ENCODE peak calls at places on chromosomes 2 and 18, in seven cellular contexts. One of them, this sample, is unnamed.

GRCh38 chr2:74865770-74866674 is 32.1 kb downstream of the HK2 start:
- DNase-seq in uterus: no peak
- DNase-seq in prostate gland: no peak
- DNase-seq in CD8-positive, alpha-beta T cell: no peak
- DNase-seq in GM06990: no peak
- DNase-seq in astrocyte: no peak
- DNase-seq in PC-3: peak; percentile 78
- DNase-seq in this sample: no peak

GRCh38 chr2:172439911-172440310 is 12.5 kb downstream of the ITGA6 start:
- DNase-seq in uterus: no peak
- DNase-seq in prostate gland: no peak
- DNase-seq in CD8-positive, alpha-beta T cell: no peak
- DNase-seq in GM06990: no peak
- DNase-seq in astrocyte: no peak
- DNase-seq in PC-3: no peak
- DNase-seq in this sample: no peak

GRCh38 chr2:142716463-142717242 is 160.8 kb upstream of the KYNU start:
- DNase-seq in uterus: no peak
- DNase-seq in prostate gland: no peak
- DNase-seq in CD8-positive, alpha-beta T cell: no peak
- DNase-seq in GM06990: no peak
- DNase-seq in astrocyte: peak; percentile 78
- DNase-seq in PC-3: no peak
- DNase-seq in this sample: no peak

GRCh38 chr18:43571078-43571689 is 293.9 kb upstream of the SYT4 start:
- DNase-seq in uterus: peak; percentile 33
- DNase-seq in prostate gland: peak; percentile 18
- DNase-seq in CD8-positive, alpha-beta T cell: no peak
- DNase-seq in GM06990: no peak
- DNase-seq in astrocyte: peak; percentile 7
- DNase-seq in PC-3: peak; percentile 59
- DNase-seq in this sample: peak; percentile 29

GRCh38 chr2:230184727-230185578 is 34.8 kb downstream of the SP110 start:
- DNase-seq in uterus: no peak
- DNase-seq in prostate gland: no peak
- DNase-seq in CD8-positive, alpha-beta T cell: no peak
- DNase-seq in GM06990: no peak
- DNase-seq in astrocyte: peak; percentile 55
- DNase-seq in PC-3: no peak
- DNase-seq in this sample: no peak

GRCh38 chr2:126482582-126483464 is 173.1 kb upstream of the GYPC start:
- DNase-seq in uterus: no peak
- DNase-seq in prostate gland: no peak
- DNase-seq in CD8-positive, alpha-beta T cell: no peak
- DNase-seq in GM06990: no peak
- DNase-seq in astrocyte: no peak
- DNase-seq in PC-3: peak; percentile 10
- DNase-seq in this sample: no peak

GRCh38 chr18:27428120-27428519 is 243.0 kb upstream of the CHST9 start:
- DNase-seq in uterus: no peak
- DNase-seq in prostate gland: no peak
- DNase-seq in CD8-positive, alpha-beta T cell: no peak
- DNase-seq in GM06990: no peak
- DNase-seq in astrocyte: no peak
- DNase-seq in PC-3: peak; percentile 46
- DNase-seq in this sample: no peak

GRCh38 chr2:141611-142010 is 95.3 kb upstream of the FAM110C start:
- DNase-seq in uterus: no peak
- DNase-seq in prostate gland: peak; percentile 10
- DNase-seq in CD8-positive, alpha-beta T cell: no peak
- DNase-seq in GM06990: no peak
- DNase-seq in astrocyte: no peak
- DNase-seq in PC-3: no peak
- DNase-seq in this sample: no peak

GRCh38 chr2:120398961-120399888 is 53.3 kb downstream of the INHBB start:
- DNase-seq in uterus: no peak
- DNase-seq in prostate gland: no peak
- DNase-seq in CD8-positive, alpha-beta T cell: no peak
- DNase-seq in GM06990: no peak
- DNase-seq in astrocyte: no peak
- DNase-seq in PC-3: peak; percentile 98
- DNase-seq in this sample: no peak

GRCh38 chr2:201522965-201523364 is 71.4 kb downstream of the STRADB start:
- DNase-seq in uterus: no peak
- DNase-seq in prostate gland: no peak
- DNase-seq in CD8-positive, alpha-beta T cell: no peak
- DNase-seq in GM06990: peak; percentile 1
- DNase-seq in astrocyte: no peak
- DNase-seq in PC-3: no peak
- DNase-seq in this sample: no peak

GRCh38 chr2:195737531-195738162 is 80.6 kb downstream of the SLC39A10 start:
- DNase-seq in uterus: no peak
- DNase-seq in prostate gland: no peak
- DNase-seq in CD8-positive, alpha-beta T cell: no peak
- DNase-seq in GM06990: no peak
- DNase-seq in astrocyte: no peak
- DNase-seq in PC-3: peak; percentile 88
- DNase-seq in this sample: no peak

GRCh38 chr2:225670111-225670974 is 270.8 kb downstream of the NYAP2 start:
- DNase-seq in uterus: no peak
- DNase-seq in prostate gland: no peak
- DNase-seq in CD8-positive, alpha-beta T cell: no peak
- DNase-seq in GM06990: no peak
- DNase-seq in astrocyte: peak; percentile 35
- DNase-seq in PC-3: peak; percentile 59
- DNase-seq in this sample: peak; percentile 7

GRCh38 chr2:145070703-145071102 is 550.8 kb upstream of the ZEB2 start:
- DNase-seq in uterus: no peak
- DNase-seq in prostate gland: no peak
- DNase-seq in CD8-positive, alpha-beta T cell: no peak
- DNase-seq in GM06990: no peak
- DNase-seq in astrocyte: no peak
- DNase-seq in PC-3: no peak
- DNase-seq in this sample: peak; percentile 45

GRCh38 chr2:29844713-29845320 is 76.6 kb downstream of the ALK start:
- DNase-seq in uterus: no peak
- DNase-seq in prostate gland: no peak
- DNase-seq in CD8-positive, alpha-beta T cell: no peak
- DNase-seq in GM06990: no peak
- DNase-seq in astrocyte: peak; percentile 10
- DNase-seq in PC-3: peak; percentile 72
- DNase-seq in this sample: no peak

GRCh38 chr2:69943000-69943840 is 18.2 kb downstream of the ASPRV1 start:
- DNase-seq in uterus: no peak
- DNase-seq in prostate gland: no peak
- DNase-seq in CD8-positive, alpha-beta T cell: no peak
- DNase-seq in GM06990: no peak
- DNase-seq in astrocyte: no peak
- DNase-seq in PC-3: peak; percentile 57
- DNase-seq in this sample: peak; percentile 25

GRCh38 chr2:30197570-30197969 is 33.8 kb upstream of the LBH start:
- DNase-seq in uterus: no peak
- DNase-seq in prostate gland: no peak
- DNase-seq in CD8-positive, alpha-beta T cell: no peak
- DNase-seq in GM06990: no peak
- DNase-seq in astrocyte: no peak
- DNase-seq in PC-3: no peak
- DNase-seq in this sample: no peak

GRCh38 chr18:75752864-75753263 is 325.4 kb upstream of the SMIM21 start:
- DNase-seq in uterus: no peak
- DNase-seq in prostate gland: no peak
- DNase-seq in CD8-positive, alpha-beta T cell: no peak
- DNase-seq in GM06990: no peak
- DNase-seq in astrocyte: no peak
- DNase-seq in PC-3: no peak
- DNase-seq in this sample: no peak

GRCh38 chr2:197853549-197853948 is 49.2 kb downstream of the PLCL1 start:
- DNase-seq in uterus: no peak
- DNase-seq in prostate gland: no peak
- DNase-seq in CD8-positive, alpha-beta T cell: no peak
- DNase-seq in GM06990: no peak
- DNase-seq in astrocyte: no peak
- DNase-seq in PC-3: no peak
- DNase-seq in this sample: no peak

GRCh38 chr2:112459372-112459771 is 22.6 kb upstream of the TTL start:
- DNase-seq in uterus: no peak
- DNase-seq in prostate gland: no peak
- DNase-seq in CD8-positive, alpha-beta T cell: no peak
- DNase-seq in GM06990: no peak
- DNase-seq in astrocyte: no peak
- DNase-seq in PC-3: no peak
- DNase-seq in this sample: no peak
- TF ChIP-seq CTCF in uterus: no peak
- TF ChIP-seq CTCF in prostate gland: no peak
- TF ChIP-seq CTCF in CD8-positive, alpha-beta T cell: no peak
- TF ChIP-seq CTCF in GM06990: no peak
- TF ChIP-seq CTCF in astrocyte: no peak
- TF ChIP-seq CTCF in PC-3: no peak
- TF ChIP-seq CTCF in this sample: no peak

GRCh38 chr2:218993345-218994315 is at the start of gene CRYBA2:
- DNase-seq in uterus: no peak
- DNase-seq in prostate gland: no peak
- DNase-seq in CD8-positive, alpha-beta T cell: no peak
- DNase-seq in GM06990: no peak
- DNase-seq in astrocyte: no peak
- DNase-seq in PC-3: peak; percentile 61
- DNase-seq in this sample: peak; percentile 40
- H3K27me3 ChIP-seq in uterus: peaks cover 65% of the 10 kb centered on the region
- H3K27me3 ChIP-seq in prostate gland: peaks cover 9% of the 10 kb centered on the region
- H3K27me3 ChIP-seq in CD8-positive, alpha-beta T cell: peaks cover 44% of the 10 kb centered on the region
- H3K27me3 ChIP-seq in GM06990: peaks cover 13% of the 10 kb centered on the region
- H3K27me3 ChIP-seq in astrocyte: peaks cover 83% of the 10 kb centered on the region
- H3K27me3 ChIP-seq in PC-3: peaks cover 4% of the 10 kb centered on the region
- H3K27me3 ChIP-seq in this sample: peaks cover 100% of the 10 kb centered on the region

GRCh38 chr18:3663870-3664512 is 214.0 kb downstream of the TGIF1 start:
- DNase-seq in uterus: no peak
- DNase-seq in prostate gland: no peak
- DNase-seq in CD8-positive, alpha-beta T cell: no peak
- DNase-seq in GM06990: no peak
- DNase-seq in astrocyte: no peak
- DNase-seq in PC-3: no peak
- DNase-seq in this sample: no peak

GRCh38 chr18:3665187-3665586 is 215.2 kb downstream of the TGIF1 start:
- DNase-seq in uterus: no peak
- DNase-seq in prostate gland: no peak
- DNase-seq in CD8-positive, alpha-beta T cell: no peak
- DNase-seq in GM06990: no peak
- DNase-seq in astrocyte: no peak
- DNase-seq in PC-3: no peak
- DNase-seq in this sample: no peak

GRCh38 chr18:3666526-3667254 is 216.7 kb downstream of the TGIF1 start:
- DNase-seq in uterus: no peak
- DNase-seq in prostate gland: no peak
- DNase-seq in CD8-positive, alpha-beta T cell: no peak
- DNase-seq in GM06990: no peak
- DNase-seq in astrocyte: no peak
- DNase-seq in PC-3: no peak
- DNase-seq in this sample: no peak

GRCh38 chr18:3665780-3666525 is 216.0 kb downstream of the TGIF1 start:
- DNase-seq in uterus: peak; percentile 83
- DNase-seq in prostate gland: peak; percentile 85
- DNase-seq in CD8-positive, alpha-beta T cell: peak; percentile 64
- DNase-seq in GM06990: peak; percentile 21
- DNase-seq in astrocyte: peak; percentile 71
- DNase-seq in PC-3: peak; percentile 94
- DNase-seq in this sample: peak; percentile 78

GRCh38 chr18:3664563-3665178 is 214.7 kb downstream of the TGIF1 start:
- DNase-seq in uterus: no peak
- DNase-seq in prostate gland: no peak
- DNase-seq in CD8-positive, alpha-beta T cell: no peak
- DNase-seq in GM06990: no peak
- DNase-seq in astrocyte: peak; percentile 47
- DNase-seq in PC-3: no peak
- DNase-seq in this sample: no peak
- TF ChIP-seq CTCF in uterus: no peak
- TF ChIP-seq CTCF in prostate gland: no peak
- TF ChIP-seq CTCF in CD8-positive, alpha-beta T cell: no peak
- TF ChIP-seq CTCF in GM06990: no peak
- TF ChIP-seq CTCF in astrocyte: no peak
- TF ChIP-seq CTCF in PC-3: no peak
- TF ChIP-seq CTCF in this sample: peak; percentile 19

GRCh38 chr2:15936277-15937104 is 3.9 kb upstream of the MYCN start:
- DNase-seq in uterus: no peak
- DNase-seq in prostate gland: no peak
- DNase-seq in CD8-positive, alpha-beta T cell: no peak
- DNase-seq in GM06990: no peak
- DNase-seq in astrocyte: no peak
- DNase-seq in PC-3: no peak
- DNase-seq in this sample: no peak

GRCh38 chr2:15939556-15939853 is 845 bp upstream of the MYCN start:
- DNase-seq in uterus: no peak
- DNase-seq in prostate gland: peak; percentile 52
- DNase-seq in CD8-positive, alpha-beta T cell: peak; percentile 6
- DNase-seq in GM06990: no peak
- DNase-seq in astrocyte: no peak
- DNase-seq in PC-3: peak; percentile 50
- DNase-seq in this sample: no peak

GRCh38 chr2:15937105-15937881 is 3.1 kb upstream of the MYCN start:
- DNase-seq in uterus: no peak
- DNase-seq in prostate gland: no peak
- DNase-seq in CD8-positive, alpha-beta T cell: no peak
- DNase-seq in GM06990: no peak
- DNase-seq in astrocyte: no peak
- DNase-seq in PC-3: no peak
- DNase-seq in this sample: no peak

GRCh38 chr2:15938803-15939555 is 1.4 kb upstream of the MYCN start:
- DNase-seq in uterus: no peak
- DNase-seq in prostate gland: no peak
- DNase-seq in CD8-positive, alpha-beta T cell: no peak
- DNase-seq in GM06990: no peak
- DNase-seq in astrocyte: no peak
- DNase-seq in PC-3: no peak
- DNase-seq in this sample: no peak

DNA sequence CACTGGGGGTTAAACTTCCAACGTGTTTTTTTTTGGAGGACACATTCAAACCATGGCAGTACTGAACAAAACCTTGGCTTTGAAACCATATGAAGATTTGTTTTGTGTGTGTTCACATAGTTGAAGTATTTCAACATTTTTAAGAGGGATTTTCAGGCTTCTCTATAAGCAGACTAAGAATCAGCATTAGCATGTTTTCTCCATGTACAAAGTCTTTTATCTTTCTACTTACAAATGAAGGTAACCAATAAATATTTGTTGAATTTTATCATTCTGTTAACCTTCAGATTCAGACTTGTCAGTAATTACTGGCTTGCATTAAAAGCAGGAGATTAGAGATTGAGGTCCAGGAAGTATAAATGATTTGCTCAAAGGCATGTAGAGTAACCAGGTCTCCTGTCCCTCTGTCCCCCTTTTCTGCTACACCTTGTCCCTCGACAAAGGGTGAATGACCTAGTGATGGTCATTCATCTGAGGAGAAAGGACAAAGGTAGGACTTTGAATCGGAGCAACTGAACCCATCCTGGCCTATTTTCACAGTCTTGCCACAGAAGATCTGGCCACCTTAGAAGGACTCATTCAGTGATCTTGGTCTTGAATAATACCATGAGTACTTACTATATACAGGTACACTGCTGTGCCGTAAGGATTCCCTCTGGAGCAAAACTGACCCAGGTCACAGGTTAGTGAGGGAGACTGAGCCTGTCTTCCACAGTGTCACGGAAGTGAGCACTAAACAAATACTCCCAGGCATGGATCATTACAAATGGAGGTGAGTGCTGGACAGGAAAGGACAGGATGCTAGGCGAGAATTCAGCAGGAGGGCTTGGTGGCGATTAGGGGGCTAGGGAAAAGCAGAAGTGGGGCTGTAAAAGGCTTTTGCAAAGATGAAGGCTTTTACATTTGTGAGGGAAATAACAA is 2.2 kb upstream of the MYCN start:
- DNase-seq in uterus: no peak
- DNase-seq in prostate gland: no peak
- DNase-seq in CD8-positive, alpha-beta T cell: no peak
- DNase-seq in GM06990: no peak
- DNase-seq in astrocyte: no peak
- DNase-seq in PC-3: no peak
- DNase-seq in this sample: no peak
- H3K27me3 ChIP-seq in uterus: peaks cover 7% of the 10 kb centered on the region
- H3K27me3 ChIP-seq in prostate gland: peaks cover 3% of the 10 kb centered on the region
- H3K27me3 ChIP-seq in CD8-positive, alpha-beta T cell: peaks cover 9% of the 10 kb centered on the region
- H3K27me3 ChIP-seq in GM06990: peaks cover 3% of the 10 kb centered on the region
- H3K27me3 ChIP-seq in astrocyte: peaks cover 25% of the 10 kb centered on the region
- H3K27me3 ChIP-seq in PC-3: peaks cover 62% of the 10 kb centered on the region
- H3K27me3 ChIP-seq in this sample: peaks cover 48% of the 10 kb centered on the region